ENCODE peak calls at places on chromosomes 12 and 14, in four cellular contexts. Z is DND-41, A is endothelial cell of umbilical vein, X is HCT116. B is an unnamed sample.

GRCh38 chr12:109878247-109878625 is 2.1 kb downstream of the GLTP start:
- DNase-seq in X (no peak), Z (no peak), A (no peak), B (no peak)

GRCh38 chr12:49026101-49026500 is 7.5 kb upstream of the PRKAG1 start:
- DNase-seq in A (no peak), X (no peak), Z (no peak), B (no peak)

GRCh38 chr12:80445083-80445482 is 1.0 kb downstream of the PTPRQ start:
- DNase-seq in Z (no peak), A (no peak), X (no peak), B (no peak)

GRCh38 chr12:85092814-85093370 is 56.7 kb downstream of the LRRIQ1 start:
- DNase-seq in X (peak; percentile 69), Z (no peak), A (no peak), B (no peak)

GRCh38 chr12:54135621-54136027 is 53.2 kb downstream of the SMUG1 start:
- DNase-seq in Z (no peak), A (no peak), X (no peak), B (peak; percentile 87)

GRCh38 chr14:105867961-105868599 is 341.7 kb downstream of the TMEM121 start:
- DNase-seq in Z (no peak), A (no peak), X (no peak), B (no peak)

GRCh38 chr12:52650520-52651081 is 1.4 kb downstream of the KRT2 start:
- DNase-seq in A (no peak), X (no peak), Z (no peak), B (no peak)

GRCh38 chr12:19276767-19277166 is 147.2 kb downstream of the PLEKHA5 start:
- DNase-seq in X (no peak), A (no peak), Z (no peak), B (no peak)

GRCh38 chr12:95942106-95942531 is 295 bp downstream of the CCDC38 start:
- DNase-seq in Z (no peak), X (no peak), A (no peak), B (no peak)

GRCh38 chr12:69067713-69068112 is 134.7 kb upstream of the CPM start:
- DNase-seq in X (no peak), A (no peak), Z (no peak), B (no peak)

GRCh38 chr12:337039-337438 is 52.1 kb downstream of the KDM5A start:
- DNase-seq in Z (no peak), X (no peak), A (no peak), B (no peak)

GRCh38 chr12:53210843-53211242 is 3.8 kb upstream of the ITGB7 start:
- DNase-seq in A (no peak), Z (no peak), X (no peak), B (no peak)

GRCh38 chr12:47870175-47870781 is 34.5 kb downstream of the VDR start:
- DNase-seq in A (no peak), X (no peak), Z (no peak), B (peak; percentile 77)

GRCh38 chr12:132965796-132966195 is 9.7 kb upstream of the ZNF605 start:
- DNase-seq in Z (no peak), X (no peak), A (no peak), B (no peak)

GRCh38 chr12:53219116-53219955 is 12.3 kb upstream of the ITGB7 start:
- DNase-seq in A (peak; percentile 58), X (no peak), Z (no peak), B (no peak)

GRCh38 chr12:75437564-75437963 is 43.0 kb upstream of the GLIPR1 start:
- DNase-seq in Z (no peak), X (no peak), A (peak; percentile 42), B (no peak)

GRCh38 chr14:35829449-35829848 is 3.3 kb downstream of the BRMS1L start:
- DNase-seq in Z (no peak), X (no peak), A (no peak), B (no peak)

GRCh38 chr14:59897757-59898383 is 22.1 kb upstream of the LRRC9 start:
- DNase-seq in X (peak; percentile 10), Z (no peak), A (peak; percentile 29), B (peak; percentile 74)

GRCh38 chr12:26630546-26631027 is 202.4 kb downstream of the ITPR2 start:
- DNase-seq in A (peak; percentile 90), X (no peak), Z (no peak), B (no peak)

GRCh38 chr12:26629864-26630263 is 203.1 kb downstream of the ITPR2 start:
- DNase-seq in Z (no peak), A (peak; percentile 61), X (no peak), B (peak; percentile 30)

GRCh38 chr12:26633591-26634210 is 199.3 kb downstream of the ITPR2 start:
- DNase-seq in A (no peak), Z (no peak), X (no peak), B (no peak)

GRCh38 chr12:26631846-26632245 is 201.1 kb downstream of the ITPR2 start:
- DNase-seq in X (no peak), A (peak; percentile 55), Z (no peak), B (no peak)

DNA sequence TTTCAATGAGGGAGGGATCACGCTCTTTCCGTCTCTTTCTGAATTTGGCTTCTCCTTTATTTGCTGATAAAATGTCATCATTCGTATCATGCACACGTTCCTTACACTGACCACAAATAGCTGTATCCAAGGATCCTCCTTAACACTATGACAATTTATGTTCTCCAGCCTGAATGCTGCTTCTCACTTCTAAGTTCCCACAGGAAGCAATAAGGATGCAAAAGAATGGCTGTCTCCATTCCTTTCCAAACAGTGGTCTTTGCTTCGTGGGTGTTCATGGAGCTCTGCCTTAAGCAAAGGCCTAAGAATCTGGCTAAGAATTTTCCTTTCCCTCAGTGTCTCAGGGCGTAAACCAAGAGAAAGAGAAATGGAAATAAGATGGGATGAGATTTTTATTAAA is 200.2 kb downstream of the ITPR2 start:
- DNase-seq in Z (no peak), A (no peak), X (no peak), B (no peak)
- H3K4me1 ChIP-seq in Z (no peaks in the 10 kb centered on the region), A (peaks cover 41% of the 10 kb centered on the region), X (no peaks in the 10 kb centered on the region), B (peaks cover 3% of the 10 kb centered on the region)

DNA sequence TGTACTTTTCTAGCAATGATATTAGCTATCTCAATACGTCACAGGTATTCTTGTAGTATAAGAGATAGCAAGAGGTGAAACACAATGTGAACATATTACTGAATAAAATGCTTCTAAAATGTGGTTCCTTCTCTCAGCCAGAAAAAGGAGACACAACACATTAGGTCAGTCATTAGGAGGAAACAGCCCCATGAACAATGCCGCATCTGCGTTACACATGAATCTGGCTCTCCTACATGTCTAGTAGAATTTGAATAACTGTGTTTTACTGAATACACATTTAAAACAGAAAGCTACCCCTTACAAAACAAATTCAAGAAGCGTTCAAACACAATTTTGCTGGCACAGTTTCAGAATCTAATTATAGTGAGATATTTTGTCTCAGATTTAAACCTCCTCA is 51.7 kb downstream of the EFCAB11 start:
- DNase-seq in X (no peak), A (peak; percentile 21), Z (no peak), B (no peak)
- H3K4me3 ChIP-seq in X (no peak overlapping the region), A (no peak overlapping the region), Z (no peak overlapping the region), B (no peak overlapping the region)

GRCh38 chr14:24426912-24427536 is 2.4 kb downstream of the CBLN3 start:
- DNase-seq in A (no peak), Z (no peak), X (no peak), B (no peak)

GRCh38 chr14:24429395-24430142 is at the start of the genes CBLN3 and KHNYN:
- DNase-seq in Z (peak; percentile 90), A (peak; percentile 88), X (peak; percentile 74), B (peak; percentile 89)

GRCh38 chr14:24430143-24430681 is 458 bp downstream of the KHNYN start:
- DNase-seq in A (peak; percentile 75), Z (peak; percentile 39), X (no peak), B (peak; percentile 76)

GRCh38 chr14:24427537-24428508 is 1.6 kb downstream of the CBLN3 start:
- DNase-seq in A (no peak), X (no peak), Z (no peak), B (no peak)

DNA sequence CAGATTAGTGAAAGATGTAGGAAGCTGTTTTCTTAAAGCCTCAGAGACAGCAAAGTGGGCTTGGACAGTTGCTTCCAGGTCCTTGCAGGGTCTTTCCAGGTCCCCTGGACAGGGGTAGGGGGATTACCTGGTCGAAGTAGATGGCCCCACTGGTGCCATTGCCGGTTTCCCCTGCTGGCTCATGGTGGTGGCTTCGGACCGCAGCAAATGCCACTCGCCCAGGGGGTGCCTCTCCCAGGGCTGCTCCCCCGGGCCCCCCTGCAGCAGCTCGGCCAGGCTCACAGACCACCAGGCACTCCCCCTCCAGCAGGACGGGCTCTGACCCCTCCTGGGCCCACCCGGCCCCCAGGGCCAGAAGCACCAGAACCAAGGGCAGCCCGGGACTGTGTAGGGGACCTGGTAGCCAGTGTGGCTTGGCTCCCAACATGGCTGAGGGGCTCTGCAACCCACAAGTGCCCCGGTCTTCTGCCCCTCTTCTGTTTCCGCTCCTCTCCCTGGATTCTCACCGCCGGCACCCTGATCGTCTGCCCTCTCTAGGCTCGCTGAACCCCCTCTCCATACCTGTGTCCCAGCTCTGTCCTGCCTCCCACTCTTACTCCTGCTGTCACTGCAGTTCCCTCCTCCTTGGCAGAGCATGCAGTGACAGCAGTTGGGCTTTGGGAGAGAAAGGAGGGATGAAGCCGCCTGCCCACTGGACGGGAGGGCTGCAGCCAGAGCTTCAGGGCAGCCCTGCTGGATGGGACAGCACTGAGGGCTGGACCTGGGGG is 657 bp downstream of the CBLN3 start:
- DNase-seq in Z (no peak), X (no peak), A (no peak), B (no peak)
- TF ChIP-seq EZH2 in Z (no peak), X (no peak), A (no peak), B (no peak)

GRCh38 chr14:104556256-104557021 is 23.1 kb upstream of the C14orf180 start:
- DNase-seq in A (no peak), X (no peak), Z (no peak), B (no peak)

GRCh38 chr14:104554608-104555401 is 24.8 kb upstream of the C14orf180 start:
- DNase-seq in A (no peak), X (no peak), Z (no peak), B (no peak)

GRCh38 chr14:104554088-104554607 is 25.4 kb upstream of the C14orf180 start:
- DNase-seq in A (no peak), X (no peak), Z (no peak), B (no peak)

GRCh38 chr14:104557086-104557485 is 22.5 kb upstream of the C14orf180 start:
- DNase-seq in A (no peak), Z (no peak), X (no peak), B (no peak)

DNA sequence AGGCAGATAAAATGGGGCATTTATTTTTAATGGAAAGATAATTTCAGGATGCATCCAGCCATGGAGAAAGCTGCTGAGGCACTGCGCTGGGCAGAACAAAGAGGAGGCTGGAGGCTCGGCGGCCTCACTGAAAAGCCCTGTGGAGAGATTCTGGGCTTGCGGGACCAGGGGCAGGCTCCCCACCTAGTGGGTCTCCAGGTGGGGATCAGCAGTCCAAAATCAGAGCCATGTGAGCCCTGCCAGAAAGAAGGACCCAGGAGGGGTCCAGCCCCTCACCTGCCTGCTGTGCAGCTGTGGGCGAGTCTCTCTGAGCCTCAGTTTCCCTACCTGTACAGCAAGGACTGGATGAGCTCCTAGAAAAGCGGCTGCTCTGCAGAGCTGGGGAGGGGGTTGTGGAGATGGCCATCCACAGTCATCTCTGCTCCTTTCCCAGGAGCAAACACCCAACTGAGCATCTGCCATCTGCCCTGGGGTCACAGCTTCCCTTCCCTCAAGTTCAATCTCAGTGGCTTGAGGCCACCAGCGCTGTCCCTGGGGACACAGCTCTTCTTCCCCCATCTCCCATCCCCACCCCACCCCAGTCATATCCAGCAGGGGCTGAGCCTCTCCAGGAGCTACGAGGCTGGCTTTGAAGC is 23.8 kb upstream of the C14orf180 start:
- DNase-seq in X (no peak), A (no peak), Z (no peak), B (no peak)
- H3K4me1 ChIP-seq in X (no peaks in the 10 kb centered on the region), A (no peaks in the 10 kb centered on the region), Z (no peaks in the 10 kb centered on the region), B (no peaks in the 10 kb centered on the region)